ENCODE peak calls at places on chromosomes 12 and 14, in four cellular contexts. One of them, this sample, is unnamed.

GRCh38 chr12:78916845-78917480 is 52.4 kb downstream of the SYT1 start:
- DNase-seq in IMR-90: peak; percentile 40
- DNase-seq in upper lobe of left lung: no peak
- DNase-seq in neural progenitor cell: no peak
- DNase-seq in this sample: no peak

GRCh38 chr12:100128509-100128908 is 14.2 kb downstream of the BLTP3B start:
- DNase-seq in IMR-90: peak; percentile 41
- DNase-seq in upper lobe of left lung: no peak
- DNase-seq in neural progenitor cell: peak; percentile 55
- DNase-seq in this sample: no peak

GRCh38 chr12:123595729-123596128 is 6.2 kb upstream of the DDX55 start:
- DNase-seq in IMR-90: peak; percentile 32
- DNase-seq in upper lobe of left lung: no peak
- DNase-seq in neural progenitor cell: no peak
- DNase-seq in this sample: no peak

GRCh38 chr14:60035177-60035576 is 56.5 kb upstream of the PCNX4 start:
- DNase-seq in IMR-90: no peak
- DNase-seq in upper lobe of left lung: no peak
- DNase-seq in neural progenitor cell: no peak
- DNase-seq in this sample: no peak

GRCh38 chr12:123533672-123534643 is at the start of gene RILPL1:
- DNase-seq in IMR-90: peak; percentile 32
- DNase-seq in upper lobe of left lung: peak; percentile 94
- DNase-seq in neural progenitor cell: peak; percentile 85
- DNase-seq in this sample: peak; percentile 18

GRCh38 chr12:58920102-58920955 is at the start of gene LRIG3:
- DNase-seq in IMR-90: peak; percentile 89
- DNase-seq in upper lobe of left lung: peak; percentile 97
- DNase-seq in neural progenitor cell: peak; percentile 92
- DNase-seq in this sample: no peak

GRCh38 chr12:123095074-123095694 is 55.7 kb downstream of the PITPNM2 start:
- DNase-seq in IMR-90: no peak
- DNase-seq in upper lobe of left lung: no peak
- DNase-seq in neural progenitor cell: no peak
- DNase-seq in this sample: no peak

GRCh38 chr12:16393126-16393525 is 45.7 kb downstream of the MGST1 start:
- DNase-seq in IMR-90: no peak
- DNase-seq in upper lobe of left lung: no peak
- DNase-seq in neural progenitor cell: no peak
- DNase-seq in this sample: no peak

GRCh38 chr12:32535260-32535999 is 136.1 kb downstream of the FGD4 start:
- DNase-seq in IMR-90: peak; percentile 69
- DNase-seq in upper lobe of left lung: no peak
- DNase-seq in neural progenitor cell: peak; percentile 42
- DNase-seq in this sample: no peak

GRCh38 chr12:28569698-28570411 is 379.6 kb downstream of the CCDC91 start:
- DNase-seq in IMR-90: peak; percentile 80
- DNase-seq in upper lobe of left lung: no peak
- DNase-seq in neural progenitor cell: no peak
- DNase-seq in this sample: no peak

GRCh38 chr12:45254254-45254653 is 38.4 kb downstream of the ANO6 start:
- DNase-seq in IMR-90: no peak
- DNase-seq in upper lobe of left lung: no peak
- DNase-seq in neural progenitor cell: no peak
- DNase-seq in this sample: no peak

GRCh38 chr12:91819132-91819447 is 326.6 kb downstream of the BTG1 start:
- DNase-seq in IMR-90: no peak
- DNase-seq in upper lobe of left lung: no peak
- DNase-seq in neural progenitor cell: no peak
- DNase-seq in this sample: no peak

GRCh38 chr12:55717397-55718007 is 1.7 kb downstream of the BLOC1S1 start:
- DNase-seq in IMR-90: peak; percentile 86
- DNase-seq in upper lobe of left lung: no peak
- DNase-seq in neural progenitor cell: no peak
- DNase-seq in this sample: no peak

GRCh38 chr14:56490379-56490778 is 89.2 kb upstream of the TMEM260 start:
- DNase-seq in IMR-90: peak; percentile 40
- DNase-seq in upper lobe of left lung: no peak
- DNase-seq in neural progenitor cell: peak; percentile 71
- DNase-seq in this sample: no peak

GRCh38 chr12:109116611-109116949 is 193 bp downstream of the ACACB start:
- DNase-seq in IMR-90: no peak
- DNase-seq in upper lobe of left lung: no peak
- DNase-seq in neural progenitor cell: no peak
- DNase-seq in this sample: no peak

GRCh38 chr12:41185946-41186345 is 2.2 kb upstream of the PDZRN4 start:
- DNase-seq in IMR-90: no peak
- DNase-seq in upper lobe of left lung: no peak
- DNase-seq in neural progenitor cell: no peak
- DNase-seq in this sample: no peak

GRCh38 chr12:99332936-99333591 is 314.5 kb upstream of the GARIN6 start:
- DNase-seq in IMR-90: no peak
- DNase-seq in upper lobe of left lung: no peak
- DNase-seq in neural progenitor cell: no peak
- DNase-seq in this sample: no peak

GRCh38 chr14:85601246-85601645 is 71.3 kb downstream of the FLRT2 start:
- DNase-seq in IMR-90: no peak
- DNase-seq in upper lobe of left lung: no peak
- DNase-seq in neural progenitor cell: no peak
- DNase-seq in this sample: no peak

GRCh38 chr14:65709576-65709975 is 297.0 kb downstream of the FUT8 start:
- DNase-seq in IMR-90: no peak
- DNase-seq in upper lobe of left lung: no peak
- DNase-seq in neural progenitor cell: no peak
- DNase-seq in this sample: no peak

GRCh38 chr12:107379852-107380567 is 286.7 kb upstream of the CRY1 start:
- DNase-seq in IMR-90: peak; percentile 46
- DNase-seq in upper lobe of left lung: no peak
- DNase-seq in neural progenitor cell: no peak
- DNase-seq in this sample: no peak

GRCh38 chr12:31647106-31647505 is 12.4 kb upstream of the ETFBKMT start:
- DNase-seq in IMR-90: peak; percentile 22
- DNase-seq in upper lobe of left lung: no peak
- DNase-seq in neural progenitor cell: no peak
- DNase-seq in this sample: no peak

GRCh38 chr14:69325086-69325485 is 65.1 kb downstream of the GALNT16 start:
- DNase-seq in IMR-90: no peak
- DNase-seq in upper lobe of left lung: no peak
- DNase-seq in neural progenitor cell: no peak
- DNase-seq in this sample: no peak

GRCh38 chr12:5985471-5985870 is 40.4 kb upstream of the ANO2 start:
- DNase-seq in IMR-90: no peak
- DNase-seq in upper lobe of left lung: no peak
- DNase-seq in neural progenitor cell: peak; percentile 48
- DNase-seq in this sample: no peak
- H3K27me3 ChIP-seq in IMR-90: peaks cover 21% of the 10 kb centered on the region
- H3K27me3 ChIP-seq in upper lobe of left lung: no peaks in the 10 kb centered on the region
- H3K27me3 ChIP-seq in neural progenitor cell: no peaks in the 10 kb centered on the region
- H3K27me3 ChIP-seq in this sample: no peaks in the 10 kb centered on the region

GRCh38 chr12:112270673-112271072 is 111.6 kb downstream of the HECTD4 start:
- DNase-seq in IMR-90: no peak
- DNase-seq in upper lobe of left lung: no peak
- DNase-seq in neural progenitor cell: no peak
- DNase-seq in this sample: no peak
- H3K27ac ChIP-seq in IMR-90: no peak overlapping the region
- H3K27ac ChIP-seq in upper lobe of left lung: no peak overlapping the region
- H3K27ac ChIP-seq in neural progenitor cell: no peak overlapping the region
- H3K27ac ChIP-seq in this sample: no peak overlapping the region

GRCh38 chr14:50335389-50335788 is 23.3 kb downstream of the DMAC2L start:
- DNase-seq in IMR-90: peak; percentile 72
- DNase-seq in upper lobe of left lung: no peak
- DNase-seq in neural progenitor cell: peak; percentile 89
- DNase-seq in this sample: no peak
- TF ChIP-seq CTCF in IMR-90: no peak
- TF ChIP-seq CTCF in upper lobe of left lung: no peak
- TF ChIP-seq CTCF in neural progenitor cell: no peak
- TF ChIP-seq CTCF in this sample: no peak

GRCh38 chr14:96727490-96727889 is 69.7 kb upstream of the VRK1 start:
- DNase-seq in IMR-90: no peak
- DNase-seq in upper lobe of left lung: no peak
- DNase-seq in neural progenitor cell: no peak
- DNase-seq in this sample: no peak
- H3K27me3 ChIP-seq in IMR-90: no peaks in the 10 kb centered on the region
- H3K27me3 ChIP-seq in upper lobe of left lung: no peaks in the 10 kb centered on the region
- H3K27me3 ChIP-seq in neural progenitor cell: no peaks in the 10 kb centered on the region
- H3K27me3 ChIP-seq in this sample: peaks cover 4% of the 10 kb centered on the region

DNA sequence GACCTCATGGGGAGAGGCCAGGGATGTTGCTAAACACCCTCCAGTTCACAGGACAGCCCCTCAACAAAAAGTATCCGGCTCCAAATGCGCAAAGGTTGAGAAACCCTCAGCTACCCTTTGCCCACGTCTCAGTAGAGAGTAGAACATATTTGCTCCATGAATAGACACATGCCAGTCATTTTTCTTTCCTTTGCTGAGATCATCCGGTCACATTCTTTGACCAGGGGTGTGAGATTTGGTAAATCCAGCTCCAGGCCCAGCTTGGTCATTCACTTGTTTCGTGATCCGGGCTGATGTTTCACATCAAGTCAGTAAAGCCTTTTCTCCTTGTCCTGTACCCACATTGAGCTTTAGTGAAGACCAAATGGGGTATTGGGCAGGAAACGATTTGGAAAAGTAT is 83.6 kb upstream of the LHX5 start:
- DNase-seq in IMR-90: peak; percentile 8
- DNase-seq in upper lobe of left lung: no peak
- DNase-seq in neural progenitor cell: no peak
- DNase-seq in this sample: no peak
- H3K27ac ChIP-seq in IMR-90: no peak overlapping the region
- H3K27ac ChIP-seq in upper lobe of left lung: no peak overlapping the region
- H3K27ac ChIP-seq in neural progenitor cell: no peak overlapping the region
- H3K27ac ChIP-seq in this sample: no peak overlapping the region

GRCh38 chr12:50059440-50060119 is 2.2 kb downstream of the ASIC1 start:
- DNase-seq in IMR-90: peak; percentile 39
- DNase-seq in upper lobe of left lung: no peak
- DNase-seq in neural progenitor cell: no peak
- DNase-seq in this sample: peak; percentile 53
- TF ChIP-seq CTCF in IMR-90: no peak
- TF ChIP-seq CTCF in upper lobe of left lung: no peak
- TF ChIP-seq CTCF in neural progenitor cell: no peak
- TF ChIP-seq CTCF in this sample: no peak

GRCh38 chr12:131157739-131158138 is 204.0 kb downstream of the ADGRD1 start:
- DNase-seq in IMR-90: no peak
- DNase-seq in upper lobe of left lung: no peak
- DNase-seq in neural progenitor cell: no peak
- DNase-seq in this sample: no peak

GRCh38 chr12:131159660-131160059 is 206.0 kb downstream of the ADGRD1 start:
- DNase-seq in IMR-90: no peak
- DNase-seq in upper lobe of left lung: no peak
- DNase-seq in neural progenitor cell: peak; percentile 69
- DNase-seq in this sample: no peak

GRCh38 chr12:131163189-131163738 is 209.6 kb downstream of the ADGRD1 start:
- DNase-seq in IMR-90: no peak
- DNase-seq in upper lobe of left lung: peak; percentile 74
- DNase-seq in neural progenitor cell: no peak
- DNase-seq in this sample: no peak

GRCh38 chr12:131164096-131164872 is 210.6 kb downstream of the ADGRD1 start:
- DNase-seq in IMR-90: no peak
- DNase-seq in upper lobe of left lung: peak; percentile 66
- DNase-seq in neural progenitor cell: no peak
- DNase-seq in this sample: no peak

DNA sequence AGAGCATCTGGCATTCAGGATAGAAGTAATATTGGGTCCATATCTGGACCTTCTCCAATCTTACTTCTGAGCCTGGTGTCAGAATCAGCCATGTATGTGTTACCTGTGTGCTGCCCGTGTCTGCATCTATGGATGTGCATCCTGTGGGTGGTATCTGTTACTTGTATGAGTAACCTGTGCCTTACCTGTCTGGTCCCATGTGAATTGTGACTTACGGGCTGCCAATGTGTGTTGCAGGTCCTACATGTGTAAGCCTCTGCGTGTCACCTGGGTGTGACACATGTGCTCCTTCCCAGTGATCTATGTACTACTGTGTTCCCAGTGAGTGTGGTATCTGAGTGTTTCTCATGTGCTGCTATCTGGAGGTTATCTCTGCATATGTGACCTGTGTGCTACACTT is 208.4 kb downstream of the ADGRD1 start:
- DNase-seq in IMR-90: no peak
- DNase-seq in upper lobe of left lung: no peak
- DNase-seq in neural progenitor cell: no peak
- DNase-seq in this sample: no peak
- H3K27me3 ChIP-seq in IMR-90: no peaks in the 10 kb centered on the region
- H3K27me3 ChIP-seq in upper lobe of left lung: no peaks in the 10 kb centered on the region
- H3K27me3 ChIP-seq in neural progenitor cell: no peaks in the 10 kb centered on the region
- H3K27me3 ChIP-seq in this sample: no peaks in the 10 kb centered on the region

DNA sequence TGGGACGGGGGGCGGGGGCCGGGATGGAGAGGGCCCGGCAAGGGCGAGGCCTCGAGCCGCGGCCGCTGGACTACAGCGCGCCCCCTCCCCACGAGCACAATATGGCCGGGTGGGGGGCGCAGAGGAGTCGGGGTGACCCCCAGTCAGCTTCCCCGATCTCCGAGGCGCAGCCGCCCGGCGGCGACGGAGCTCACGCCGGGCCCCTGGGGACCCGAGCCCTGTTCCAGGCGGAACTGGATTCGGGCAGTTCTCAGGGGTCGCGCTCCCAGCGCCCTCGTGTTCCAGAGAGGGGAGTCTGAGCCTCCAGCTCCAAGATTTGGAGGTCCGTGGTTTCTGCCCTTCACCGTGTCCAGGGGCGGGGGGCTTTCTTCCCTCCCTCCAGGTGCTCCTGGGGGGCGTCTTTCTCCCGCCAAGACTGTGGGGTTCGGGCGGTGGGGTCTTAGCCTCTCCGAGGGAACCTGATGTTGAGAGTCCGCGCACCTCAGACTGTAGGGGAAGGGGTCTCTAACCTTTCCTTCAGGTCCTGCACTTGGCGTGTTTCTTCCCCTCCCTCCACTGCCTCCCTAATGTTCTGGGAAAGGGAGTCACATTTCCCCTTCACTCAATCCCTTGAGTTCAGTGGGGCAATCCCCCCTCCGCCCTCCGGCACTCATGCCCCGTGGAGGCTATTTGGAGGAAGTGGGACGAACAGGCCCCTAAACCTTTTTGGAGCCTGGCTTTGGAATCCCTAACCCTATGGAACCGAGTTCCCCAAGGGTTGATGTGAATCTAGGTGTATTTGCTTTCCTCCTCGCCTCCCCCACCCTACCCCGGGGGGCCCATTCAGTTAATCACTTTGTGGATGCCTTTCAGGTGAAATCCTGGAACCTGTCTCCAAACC is 584 bp downstream of the ACVR1B start:
- DNase-seq in IMR-90: no peak
- DNase-seq in upper lobe of left lung: no peak
- DNase-seq in neural progenitor cell: peak; percentile 75
- DNase-seq in this sample: peak; percentile 3
- H3K27ac ChIP-seq in IMR-90: peak overlapping the region; percentile 67
- H3K27ac ChIP-seq in upper lobe of left lung: peak overlapping the region; percentile 93
- H3K27ac ChIP-seq in neural progenitor cell: no peak overlapping the region
- H3K27ac ChIP-seq in this sample: no peak overlapping the region

This sample was measured in CD4-positive, alpha-beta T cell.